ENCODE peak calls at places on chromosomes 16 and 17, in ten cellular contexts. One of them, this sample, is unnamed. For H3K4me1, the result is how much of the 10 kb centered on the place peaks cover.

GRCh38 chr16:23132921-23133532 is 16.2 kb downstream of the USP31 start:
- DNase-seq in HCT116: no peak
- DNase-seq in OCI-LY7: no peak
- DNase-seq in esophagus squamous epithelium: no peak
- DNase-seq in heart left ventricle: peak
- DNase-seq in GM23338: no peak
- DNase-seq in endothelial cell of umbilical vein: peak
- DNase-seq in CD8-positive, alpha-beta T cell: no peak
- DNase-seq in neural progenitor cell: no peak
- DNase-seq in body of pancreas: no peak
- DNase-seq in this sample: peak

GRCh38 chr16:85894266-85894665 is 4.7 kb upstream of the IRF8 start:
- DNase-seq in OCI-LY7: peak
- DNase-seq in GM23338: peak
- DNase-seq in heart left ventricle: no peak
- DNase-seq in endothelial cell of umbilical vein: no peak
- DNase-seq in CD8-positive, alpha-beta T cell: no peak
- DNase-seq in neural progenitor cell: no peak
- DNase-seq in body of pancreas: peak
- DNase-seq in esophagus squamous epithelium: no peak
- DNase-seq in HCT116: peak
- DNase-seq in this sample: no peak

GRCh38 chr17:50630524-50631194 is 4.0 kb upstream of the ABCC3 start:
- DNase-seq in body of pancreas: peak
- DNase-seq in esophagus squamous epithelium: no peak
- DNase-seq in neural progenitor cell: peak
- DNase-seq in endothelial cell of umbilical vein: peak
- DNase-seq in OCI-LY7: peak
- DNase-seq in GM23338: peak
- DNase-seq in heart left ventricle: no peak
- DNase-seq in CD8-positive, alpha-beta T cell: peak
- DNase-seq in HCT116: peak
- DNase-seq in this sample: no peak

GRCh38 chr16:19698480-19699465 is 19.3 kb downstream of the KNOP1 start:
- DNase-seq in GM23338: no peak
- DNase-seq in heart left ventricle: no peak
- DNase-seq in endothelial cell of umbilical vein: no peak
- DNase-seq in body of pancreas: no peak
- DNase-seq in neural progenitor cell: no peak
- DNase-seq in HCT116: no peak
- DNase-seq in esophagus squamous epithelium: no peak
- DNase-seq in OCI-LY7: no peak
- DNase-seq in CD8-positive, alpha-beta T cell: no peak
- DNase-seq in this sample: peak

GRCh38 chr17:60526726-60527125 is 684 bp upstream of the APPBP2 start:
- DNase-seq in HCT116: no peak
- DNase-seq in endothelial cell of umbilical vein: peak
- DNase-seq in body of pancreas: no peak
- DNase-seq in GM23338: peak
- DNase-seq in OCI-LY7: no peak
- DNase-seq in CD8-positive, alpha-beta T cell: no peak
- DNase-seq in heart left ventricle: no peak
- DNase-seq in neural progenitor cell: no peak
- DNase-seq in esophagus squamous epithelium: no peak
- DNase-seq in this sample: peak

GRCh38 chr17:67813803-67814180 is 11.5 kb upstream of the BPTF start:
- DNase-seq in endothelial cell of umbilical vein: no peak
- DNase-seq in body of pancreas: no peak
- DNase-seq in neural progenitor cell: no peak
- DNase-seq in OCI-LY7: peak
- DNase-seq in GM23338: no peak
- DNase-seq in heart left ventricle: no peak
- DNase-seq in CD8-positive, alpha-beta T cell: no peak
- DNase-seq in esophagus squamous epithelium: no peak
- DNase-seq in HCT116: no peak
- DNase-seq in this sample: no peak

GRCh38 chr17:14352139-14352538 is 51.3 kb downstream of the HS3ST3B1 start:
- DNase-seq in neural progenitor cell: no peak
- DNase-seq in CD8-positive, alpha-beta T cell: no peak
- DNase-seq in OCI-LY7: no peak
- DNase-seq in esophagus squamous epithelium: no peak
- DNase-seq in endothelial cell of umbilical vein: no peak
- DNase-seq in HCT116: no peak
- DNase-seq in body of pancreas: no peak
- DNase-seq in GM23338: no peak
- DNase-seq in heart left ventricle: no peak
- DNase-seq in this sample: no peak

GRCh38 chr17:15498107-15498506 is 30.7 kb upstream of the CDRT4 start:
- DNase-seq in body of pancreas: no peak
- DNase-seq in neural progenitor cell: no peak
- DNase-seq in endothelial cell of umbilical vein: no peak
- DNase-seq in HCT116: no peak
- DNase-seq in OCI-LY7: peak
- DNase-seq in CD8-positive, alpha-beta T cell: no peak
- DNase-seq in GM23338: peak
- DNase-seq in heart left ventricle: no peak
- DNase-seq in esophagus squamous epithelium: no peak
- DNase-seq in this sample: no peak

GRCh38 chr17:8631554-8631877 is 991 bp upstream of the MYH10 start:
- DNase-seq in neural progenitor cell: no peak
- DNase-seq in GM23338: no peak
- DNase-seq in OCI-LY7: no peak
- DNase-seq in CD8-positive, alpha-beta T cell: no peak
- DNase-seq in HCT116: peak
- DNase-seq in esophagus squamous epithelium: no peak
- DNase-seq in endothelial cell of umbilical vein: no peak
- DNase-seq in heart left ventricle: no peak
- DNase-seq in body of pancreas: no peak
- DNase-seq in this sample: no peak

GRCh38 chr17:8629371-8630226 is 926 bp downstream of the MYH10 start:
- DNase-seq in body of pancreas: peak
- DNase-seq in esophagus squamous epithelium: no peak
- DNase-seq in neural progenitor cell: peak
- DNase-seq in HCT116: no peak
- DNase-seq in heart left ventricle: peak
- DNase-seq in CD8-positive, alpha-beta T cell: peak
- DNase-seq in OCI-LY7: peak
- DNase-seq in endothelial cell of umbilical vein: peak
- DNase-seq in GM23338: peak
- DNase-seq in this sample: no peak

GRCh38 chr17:8632087-8632486 is 1.6 kb upstream of the MYH10 start:
- DNase-seq in GM23338: peak
- DNase-seq in neural progenitor cell: peak
- DNase-seq in heart left ventricle: no peak
- DNase-seq in HCT116: no peak
- DNase-seq in body of pancreas: no peak
- DNase-seq in endothelial cell of umbilical vein: peak
- DNase-seq in CD8-positive, alpha-beta T cell: no peak
- DNase-seq in esophagus squamous epithelium: no peak
- DNase-seq in OCI-LY7: peak
- DNase-seq in this sample: no peak

GRCh38 chr17:8630227-8630801 is at the start of gene MYH10:
- DNase-seq in CD8-positive, alpha-beta T cell: peak
- DNase-seq in GM23338: no peak
- DNase-seq in endothelial cell of umbilical vein: no peak
- DNase-seq in OCI-LY7: peak
- DNase-seq in body of pancreas: no peak
- DNase-seq in HCT116: no peak
- DNase-seq in heart left ventricle: no peak
- DNase-seq in esophagus squamous epithelium: no peak
- DNase-seq in neural progenitor cell: no peak
- DNase-seq in this sample: no peak

GRCh38 chr17:8630802-8631553 is 453 bp upstream of the MYH10 start:
- DNase-seq in CD8-positive, alpha-beta T cell: peak
- DNase-seq in body of pancreas: peak
- DNase-seq in GM23338: peak
- DNase-seq in neural progenitor cell: peak
- DNase-seq in HCT116: peak
- DNase-seq in esophagus squamous epithelium: peak
- DNase-seq in endothelial cell of umbilical vein: peak
- DNase-seq in OCI-LY7: peak
- DNase-seq in heart left ventricle: peak
- DNase-seq in this sample: peak
- TF ChIP-seq CTCF in CD8-positive, alpha-beta T cell: no peak
- TF ChIP-seq CTCF in body of pancreas: no peak
- TF ChIP-seq CTCF in GM23338: peak
- TF ChIP-seq CTCF in neural progenitor cell: peak
- TF ChIP-seq CTCF in HCT116: peak
- TF ChIP-seq CTCF in esophagus squamous epithelium: peak
- TF ChIP-seq CTCF in endothelial cell of umbilical vein: no peak
- TF ChIP-seq CTCF in OCI-LY7: peak
- TF ChIP-seq CTCF in heart left ventricle: peak
- TF ChIP-seq CTCF in this sample: no peak

DNA sequence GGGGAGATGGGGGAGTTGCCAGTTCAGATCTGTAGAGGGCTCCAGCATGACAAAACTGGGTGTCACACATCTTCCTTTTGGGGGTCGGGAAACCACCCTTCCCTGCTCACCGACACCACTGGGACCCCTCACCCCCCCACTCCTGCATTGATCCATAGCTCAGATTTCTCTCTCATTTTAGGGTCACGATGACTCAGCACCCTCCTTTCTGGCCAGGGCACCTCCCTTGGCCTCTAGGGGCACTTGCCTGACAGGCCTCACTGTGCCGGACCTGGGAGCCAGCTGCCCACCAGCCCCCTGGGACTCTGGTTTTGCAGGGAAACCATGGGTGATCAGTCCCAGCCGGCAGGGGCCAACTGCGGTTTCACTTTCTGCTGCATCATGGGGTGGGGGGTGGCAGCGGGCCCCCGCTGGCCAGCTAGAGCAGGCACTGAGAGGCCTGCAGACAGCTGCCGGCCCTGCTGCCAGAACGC is 239.4 kb downstream of the MRTFB start:
- DNase-seq in OCI-LY7: peak
- DNase-seq in body of pancreas: no peak
- DNase-seq in neural progenitor cell: peak
- DNase-seq in heart left ventricle: peak
- DNase-seq in GM23338: peak
- DNase-seq in endothelial cell of umbilical vein: no peak
- DNase-seq in CD8-positive, alpha-beta T cell: no peak
- DNase-seq in HCT116: no peak
- DNase-seq in esophagus squamous epithelium: no peak
- DNase-seq in this sample: no peak
- H3K4me1 ChIP-seq in OCI-LY7: half or more
- H3K4me1 ChIP-seq in body of pancreas: half or more
- H3K4me1 ChIP-seq in neural progenitor cell: under half
- H3K4me1 ChIP-seq in heart left ventricle: under half
- H3K4me1 ChIP-seq in GM23338: half or more
- H3K4me1 ChIP-seq in endothelial cell of umbilical vein: under half
- H3K4me1 ChIP-seq in CD8-positive, alpha-beta T cell: under half
- H3K4me1 ChIP-seq in HCT116: half or more
- H3K4me1 ChIP-seq in esophagus squamous epithelium: under half
- H3K4me1 ChIP-seq in this sample: under half

GRCh38 chr17:48790607-48791127 is 26.4 kb downstream of the TTLL6 start:
- DNase-seq in body of pancreas: no peak
- DNase-seq in HCT116: no peak
- DNase-seq in heart left ventricle: no peak
- DNase-seq in OCI-LY7: no peak
- DNase-seq in endothelial cell of umbilical vein: no peak
- DNase-seq in CD8-positive, alpha-beta T cell: no peak
- DNase-seq in GM23338: no peak
- DNase-seq in esophagus squamous epithelium: no peak
- DNase-seq in neural progenitor cell: no peak
- DNase-seq in this sample: no peak

GRCh38 chr17:48792033-48792798 is 24.8 kb downstream of the TTLL6 start:
- DNase-seq in neural progenitor cell: no peak
- DNase-seq in heart left ventricle: no peak
- DNase-seq in esophagus squamous epithelium: no peak
- DNase-seq in endothelial cell of umbilical vein: no peak
- DNase-seq in OCI-LY7: no peak
- DNase-seq in HCT116: no peak
- DNase-seq in body of pancreas: no peak
- DNase-seq in CD8-positive, alpha-beta T cell: no peak
- DNase-seq in GM23338: no peak
- DNase-seq in this sample: no peak

GRCh38 chr17:48799069-48799710 is 17.8 kb downstream of the TTLL6 start:
- DNase-seq in HCT116: no peak
- DNase-seq in CD8-positive, alpha-beta T cell: no peak
- DNase-seq in GM23338: no peak
- DNase-seq in body of pancreas: no peak
- DNase-seq in neural progenitor cell: no peak
- DNase-seq in endothelial cell of umbilical vein: no peak
- DNase-seq in esophagus squamous epithelium: no peak
- DNase-seq in OCI-LY7: no peak
- DNase-seq in heart left ventricle: no peak
- DNase-seq in this sample: no peak

GRCh38 chr17:48791128-48792032 is 25.6 kb downstream of the TTLL6 start:
- DNase-seq in GM23338: peak
- DNase-seq in esophagus squamous epithelium: no peak
- DNase-seq in endothelial cell of umbilical vein: peak
- DNase-seq in neural progenitor cell: peak
- DNase-seq in body of pancreas: peak
- DNase-seq in OCI-LY7: peak
- DNase-seq in HCT116: peak
- DNase-seq in heart left ventricle: peak
- DNase-seq in CD8-positive, alpha-beta T cell: no peak
- DNase-seq in this sample: peak

DNA sequence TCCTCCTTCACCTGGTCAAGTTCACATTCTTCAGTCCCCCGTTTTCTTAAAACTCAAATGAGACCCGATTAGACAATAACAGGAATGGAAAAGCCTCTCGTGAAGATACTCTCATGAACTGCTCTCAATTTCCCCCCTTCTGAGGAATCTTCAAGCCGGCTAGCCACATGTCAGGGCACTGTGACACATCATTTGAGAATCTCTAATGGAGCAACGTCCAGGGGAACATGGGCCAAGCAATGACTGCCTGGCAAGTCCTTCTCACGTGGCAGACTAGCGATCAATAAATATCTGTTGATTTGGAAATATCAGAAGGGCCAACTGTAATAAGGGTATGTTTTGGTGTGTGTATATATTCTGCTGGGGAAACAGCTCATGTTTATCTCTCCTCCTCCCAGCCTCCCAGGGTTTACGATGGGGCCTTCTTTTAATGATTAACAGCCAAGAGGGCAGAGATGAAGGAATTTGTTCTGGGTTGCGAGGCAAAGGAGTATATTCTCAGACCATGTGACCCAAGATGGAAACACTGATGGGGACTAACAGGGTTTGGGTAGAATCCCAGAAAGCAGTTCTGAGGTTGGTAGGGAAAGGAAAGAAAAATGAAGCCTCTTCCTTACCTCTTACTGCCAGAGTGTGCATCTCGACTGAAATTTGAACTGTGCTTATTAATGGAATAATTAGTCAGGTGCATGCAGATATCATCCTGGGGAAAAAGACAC is 21.4 kb downstream of the TTLL6 start:
- DNase-seq in body of pancreas: peak
- DNase-seq in HCT116: peak
- DNase-seq in heart left ventricle: no peak
- DNase-seq in endothelial cell of umbilical vein: no peak
- DNase-seq in OCI-LY7: no peak
- DNase-seq in CD8-positive, alpha-beta T cell: no peak
- DNase-seq in esophagus squamous epithelium: no peak
- DNase-seq in neural progenitor cell: no peak
- DNase-seq in GM23338: no peak
- DNase-seq in this sample: peak
- H3K27ac ChIP-seq in body of pancreas: peak
- H3K27ac ChIP-seq in HCT116: no peak
- H3K27ac ChIP-seq in heart left ventricle: no peak
- H3K27ac ChIP-seq in endothelial cell of umbilical vein: no peak
- H3K27ac ChIP-seq in OCI-LY7: no peak
- H3K27ac ChIP-seq in CD8-positive, alpha-beta T cell: no peak
- H3K27ac ChIP-seq in esophagus squamous epithelium: no peak
- H3K27ac ChIP-seq in neural progenitor cell: no peak
- H3K27ac ChIP-seq in GM23338: no peak
- H3K27ac ChIP-seq in this sample: no peak

DNA sequence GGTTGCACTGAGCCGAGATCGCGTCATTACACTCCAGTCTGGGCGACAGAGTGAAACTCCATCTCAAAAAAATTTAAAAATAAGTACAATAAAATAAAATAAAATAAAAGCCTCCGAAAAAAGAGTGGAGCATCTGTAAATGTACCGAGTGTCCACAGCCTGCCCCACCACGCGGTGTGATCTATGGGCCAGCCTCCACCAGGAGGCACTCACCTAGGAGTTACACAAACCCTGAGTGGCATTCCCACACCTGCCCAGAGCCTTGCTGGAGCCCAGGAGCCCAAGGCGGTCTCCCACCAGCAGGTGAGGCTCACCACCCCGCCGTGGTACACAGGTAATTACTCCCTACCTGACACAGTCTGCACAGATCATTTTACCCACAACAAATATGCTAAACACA is 183.2 kb downstream of the ZNF423 start:
- DNase-seq in GM23338: no peak
- DNase-seq in HCT116: no peak
- DNase-seq in endothelial cell of umbilical vein: no peak
- DNase-seq in OCI-LY7: no peak
- DNase-seq in body of pancreas: no peak
- DNase-seq in esophagus squamous epithelium: no peak
- DNase-seq in heart left ventricle: no peak
- DNase-seq in CD8-positive, alpha-beta T cell: no peak
- DNase-seq in neural progenitor cell: no peak
- DNase-seq in this sample: no peak
- TF ChIP-seq CTCF in GM23338: peak
- TF ChIP-seq CTCF in HCT116: no peak
- TF ChIP-seq CTCF in endothelial cell of umbilical vein: no peak
- TF ChIP-seq CTCF in OCI-LY7: no peak
- TF ChIP-seq CTCF in body of pancreas: no peak
- TF ChIP-seq CTCF in esophagus squamous epithelium: no peak
- TF ChIP-seq CTCF in heart left ventricle: no peak
- TF ChIP-seq CTCF in CD8-positive, alpha-beta T cell: no peak
- TF ChIP-seq CTCF in neural progenitor cell: no peak
- TF ChIP-seq CTCF in this sample: no peak